ENCODE peak calls at places on chromosome 6, in six cellular contexts. T is GM20000, H is heart left ventricle, R is stomach, M is uterus, A is cardiac muscle cell. B is an unnamed sample.

GRCh38 chr6:149093643-149094042 is 223.9 kb upstream of the TAB2 start:
- DNase-seq in H (no peak), A (no peak), R (no peak), M (no peak), T (no peak), B (peak; percentile 33)

GRCh38 chr6:1253816-1254215 is 58.1 kb upstream of the FOXQ1 start:
- DNase-seq in M (no peak), R (no peak), A (no peak), T (no peak), H (no peak), B (no peak)

GRCh38 chr6:166715065-166715464 is 88.0 kb upstream of the RPS6KA2 start:
- DNase-seq in A (no peak), T (no peak), R (no peak), M (no peak), H (no peak), B (no peak)

GRCh38 chr6:107488875-107489635 is 862 bp upstream of the SOBP start:
- DNase-seq in T (peak; percentile 56), R (no peak), H (peak; percentile 60), M (peak; percentile 51), A (peak; percentile 67), B (peak; percentile 19)

GRCh38 chr6:141878686-141879085 is 254.0 kb upstream of the GJE1 start:
- DNase-seq in A (no peak), R (no peak), M (no peak), H (no peak), T (no peak), B (no peak)

GRCh38 chr6:166360243-166361079 is 18.1 kb upstream of the SFT2D1 start:
- DNase-seq in A (no peak), T (no peak), R (no peak), M (no peak), H (no peak), B (peak; percentile 46)

GRCh38 chr6:139439278-139439813 is 64.9 kb upstream of the CITED2 start:
- DNase-seq in H (no peak), M (no peak), A (no peak), R (no peak), T (no peak), B (peak; percentile 56)

GRCh38 chr6:91436448-91436847 is 849.6 kb upstream of the MAP3K7 start:
- DNase-seq in R (no peak), M (no peak), H (no peak), T (no peak), A (no peak), B (no peak)

GRCh38 chr6:125224236-125224861 is 70.8 kb downstream of the TPD52L1 start:
- DNase-seq in R (no peak), T (no peak), A (no peak), M (no peak), H (no peak), B (peak; percentile 8)

GRCh38 chr6:99369533-99369932 is 20.1 kb upstream of the FAXC start:
- DNase-seq in M (no peak), A (no peak), T (no peak), R (no peak), H (no peak), B (no peak)

GRCh38 chr6:52399511-52400315 is 20.4 kb upstream of the EFHC1 start:
- DNase-seq in M (no peak), H (no peak), R (no peak), A (peak; percentile 72), T (peak; percentile 63), B (peak; percentile 70)

GRCh38 chr6:168415993-168416530 is 24.9 kb upstream of the SMOC2 start:
- DNase-seq in T (no peak), A (no peak), R (no peak), M (no peak), H (no peak), B (no peak)

GRCh38 chr6:141484726-141485125 is 648.0 kb upstream of the GJE1 start:
- DNase-seq in H (no peak), T (peak; percentile 24), A (no peak), M (no peak), R (no peak), B (peak; percentile 21)

GRCh38 chr6:81761197-81761596 is 8.7 kb upstream of the TENT5A start:
- DNase-seq in R (no peak), T (no peak), M (no peak), H (no peak), A (no peak), B (peak; percentile 66)

GRCh38 chr6:136840612-136841011 is 18.2 kb downstream of the PEX7 start:
- DNase-seq in M (no peak), H (no peak), R (no peak), T (no peak), A (peak; percentile 23), B (no peak)

GRCh38 chr6:37731888-37732287 is 34.2 kb upstream of the MDGA1 start:
- DNase-seq in R (peak; percentile 68), A (no peak), T (peak; percentile 85), H (no peak), M (no peak), B (no peak)

GRCh38 chr6:42140051-42140450 is 2.4 kb downstream of the C6orf132 start:
- DNase-seq in M (no peak), T (peak; percentile 33), R (peak; percentile 77), A (no peak), H (no peak), B (no peak)

GRCh38 chr6:144027927-144028587 is 20.0 kb upstream of the PLAGL1 start:
- DNase-seq in T (no peak), R (no peak), H (no peak), A (no peak), M (no peak), B (no peak)

GRCh38 chr6:2132911-2133310 is 112.5 kb downstream of the GMDS start:
- DNase-seq in T (no peak), A (no peak), R (no peak), H (no peak), M (no peak), B (no peak)

GRCh38 chr6:27761391-27761790 is 150.8 kb downstream of the OR2B2 start:
- DNase-seq in M (no peak), T (peak; percentile 65), A (no peak), R (no peak), H (no peak), B (no peak)

GRCh38 chr6:27757307-27757706 is 154.9 kb downstream of the OR2B2 start:
- DNase-seq in H (no peak), M (peak; percentile 21), R (peak; percentile 33), T (peak; percentile 38), A (no peak), B (no peak)

GRCh38 chr6:36755435-36756348 is 58.1 kb downstream of the RAB44 start:
- DNase-seq in M (no peak), A (no peak), T (peak; percentile 72), H (no peak), R (peak; percentile 38), B (peak; percentile 13)

GRCh38 chr6:168133186-168133585 is 54.2 kb upstream of the FRMD1 start:
- DNase-seq in M (peak; percentile 53), A (no peak), R (no peak), H (peak; percentile 54), T (no peak), B (peak; percentile 64)

GRCh38 chr6:133971861-133972260 is 18.8 kb downstream of the TBPL1 start:
- DNase-seq in A (no peak), R (no peak), H (no peak), M (no peak), T (no peak), B (no peak)

GRCh38 chr6:150343434-150343833 is 25.4 kb upstream of the IYD start:
- DNase-seq in T (no peak), R (no peak), H (no peak), M (no peak), A (no peak), B (no peak)

GRCh38 chr6:169677096-169677495 is 24.7 kb downstream of the WDR27 start:
- DNase-seq in H (no peak), R (no peak), T (no peak), A (no peak), M (no peak), B (peak; percentile 51)

GRCh38 chr6:1634081-1634480 is 24.4 kb downstream of the FOXC1 start:
- DNase-seq in M (no peak), H (no peak), T (no peak), A (no peak), R (no peak), B (no peak)

GRCh38 chr6:106710580-106710979 is 81.2 kb downstream of the QRSL1 start:
- DNase-seq in H (no peak), T (no peak), M (no peak), A (no peak), R (no peak), B (no peak)

GRCh38 chr6:48098923-48099322 is 12.1 kb downstream of the PTCHD4 start:
- DNase-seq in M (no peak), T (no peak), A (no peak), R (no peak), H (peak; percentile 7), B (no peak)

GRCh38 chr6:157328108-157328692 is 4.9 kb upstream of the TMEM242 start:
- DNase-seq in H (no peak), T (no peak), M (no peak), R (no peak), A (no peak), B (no peak)

GRCh38 chr6:155387551-155387950 is 68.1 kb downstream of the NOX3 start:
- DNase-seq in R (no peak), M (no peak), A (no peak), H (no peak), T (no peak), B (no peak)

GRCh38 chr6:11650297-11650696 is 112.7 kb downstream of the TMEM170B start:
- DNase-seq in M (no peak), R (no peak), A (peak; percentile 13), T (no peak), H (peak; percentile 68), B (peak; percentile 21)

GRCh38 chr6:44001318-44001868 is 125.9 kb downstream of the MRPL14 start:
- DNase-seq in M (no peak), R (no peak), A (peak; percentile 34), H (no peak), T (peak; percentile 81), B (no peak)
- TF ChIP-seq CTCF in M (no peak), R (no peak), A (peak; percentile 47), H (no peak), T (peak; percentile 47), B (peak; percentile 41)

GRCh38 chr6:41071501-41071922 is 644 bp downstream of the OARD1 start:
- DNase-seq in R (no peak), A (no peak), T (no peak), H (no peak), M (no peak), B (no peak)
- TF ChIP-seq CTCF in R (no peak), A (peak; percentile 21), T (no peak), H (no peak), M (no peak), B (peak; percentile 7)

DNA sequence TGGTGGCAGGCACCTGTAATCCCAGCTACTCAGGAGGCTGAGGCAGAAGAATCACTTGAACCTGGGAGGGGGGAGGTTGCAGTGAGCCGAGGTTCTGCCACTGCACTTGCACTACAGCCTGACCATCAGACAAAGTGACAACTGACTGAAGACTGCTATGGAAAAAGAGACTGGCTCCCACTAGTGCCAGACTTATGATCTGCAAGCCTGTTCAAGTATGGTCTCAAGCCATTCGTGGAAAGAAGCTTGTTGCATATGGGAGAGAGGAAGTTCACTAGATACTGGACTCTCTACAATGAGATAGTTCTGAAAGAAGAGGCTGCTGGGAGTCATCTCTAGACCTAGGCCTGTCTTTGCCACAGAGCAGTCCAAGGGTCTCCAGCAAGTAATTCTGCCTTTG is 26.7 kb downstream of the MDN1 start:
- DNase-seq in M (no peak), A (peak; percentile 23), R (no peak), H (peak; percentile 18), T (peak; percentile 52), B (peak; percentile 44)
- TF ChIP-seq CTCF in M (no peak), A (peak; percentile 54), R (no peak), H (peak; percentile 16), T (peak; percentile 20), B (peak; percentile 61)

GRCh38 chr6:3789896-3790558 is 38.5 kb upstream of the PXDC1 start:
- DNase-seq in A (no peak), T (no peak), R (no peak), M (no peak), H (no peak), B (no peak)
- TF ChIP-seq CTCF in A (no peak), T (no peak), R (no peak), M (no peak), H (no peak), B (no peak)

B was measured in fibroblast of villous mesenchyme.